ENCODE peak calls at places on chromosomes 13 and 19, in eight cellular contexts. S is A549; M is coronary artery; F is heart left ventricle; Z is PC-9; D is neural crest cell; E is CD4-positive, alpha-beta T cell; T is astrocyte. K is an unnamed sample.

GRCh38 chr19:17948474-17948966 is 15.7 kb downstream of the CCDC124 start:
- DNase-seq in S (no peak), M (no peak), F (no peak), Z (no peak), D (no peak), E (no peak), T (no peak), K (peak)

GRCh38 chr13:49620170-49620621 is 8.1 kb upstream of the ARL11 start:
- DNase-seq in S (no peak), M (no peak), F (no peak), Z (no peak), D (no peak), E (no peak), T (no peak), K (no peak)

GRCh38 chr19:21586341-21587116 is 81.1 kb downstream of the ZNF429 start:
- DNase-seq in S (no peak), M (no peak), F (peak), Z (no peak), D (peak), E (peak), T (no peak), K (peak)

GRCh38 chr19:18379803-18380747 is 5.9 kb upstream of the GDF15 start:
- DNase-seq in S (peak), M (no peak), F (peak), Z (peak), D (no peak), E (no peak), T (peak), K (no peak)

GRCh38 chr19:41226053-41226873 is 7.2 kb downstream of the AXL start:
- DNase-seq in S (peak), M (peak), F (peak), Z (peak), D (peak), E (peak), T (peak), K (peak)

GRCh38 chr13:30033681-30034447 is 183.4 kb upstream of the UBL3 start:
- DNase-seq in S (peak), M (no peak), F (no peak), Z (peak), D (no peak), E (no peak), T (peak), K (no peak)

GRCh38 chr13:26168276-26168814 is 53.8 kb downstream of the RNF6 start:
- DNase-seq in S (no peak), M (no peak), F (no peak), Z (no peak), D (no peak), E (no peak), T (no peak), K (no peak)

GRCh38 chr19:45087531-45087930 is 5.4 kb upstream of the PPP1R37 start:
- DNase-seq in S (no peak), M (no peak), F (no peak), Z (no peak), D (no peak), E (no peak), T (no peak), K (no peak)

GRCh38 chr13:30943881-30944280 is 11.4 kb downstream of the TEX26 start:
- DNase-seq in S (no peak), M (no peak), F (no peak), Z (no peak), D (no peak), E (no peak), T (no peak), K (no peak)

GRCh38 chr19:41847351-41848105 is 2.7 kb downstream of the DMRTC2 start:
- DNase-seq in S (no peak), M (no peak), F (no peak), Z (no peak), D (no peak), E (no peak), T (no peak), K (no peak)

GRCh38 chr19:53982056-53982455 is 9.4 kb upstream of the CACNG6 start:
- DNase-seq in S (no peak), M (no peak), F (no peak), Z (no peak), D (no peak), E (no peak), T (no peak), K (no peak)

GRCh38 chr13:44068737-44069136 is 189.0 kb downstream of the LACC1 start:
- DNase-seq in S (peak), M (no peak), F (no peak), Z (peak), D (no peak), E (no peak), T (peak), K (no peak)

GRCh38 chr19:18020212-18021067 is 12.5 kb downstream of the ARRDC2 start:
- DNase-seq in S (no peak), M (peak), F (peak), Z (no peak), D (no peak), E (no peak), T (peak), K (no peak)

GRCh38 chr13:100597253-100597652 is 8.7 kb upstream of the GGACT start:
- DNase-seq in S (no peak), M (no peak), F (no peak), Z (peak), D (no peak), E (no peak), T (peak), K (no peak)

GRCh38 chr13:36059366-36059765 is 71.8 kb downstream of the DCLK1 start:
- DNase-seq in S (no peak), M (no peak), F (no peak), Z (no peak), D (no peak), E (no peak), T (no peak), K (no peak)

GRCh38 chr13:99295488-99296252 is 11.5 kb downstream of the GPR183 start:
- DNase-seq in S (no peak), M (no peak), F (no peak), Z (no peak), D (no peak), E (no peak), T (no peak), K (no peak)

DNA sequence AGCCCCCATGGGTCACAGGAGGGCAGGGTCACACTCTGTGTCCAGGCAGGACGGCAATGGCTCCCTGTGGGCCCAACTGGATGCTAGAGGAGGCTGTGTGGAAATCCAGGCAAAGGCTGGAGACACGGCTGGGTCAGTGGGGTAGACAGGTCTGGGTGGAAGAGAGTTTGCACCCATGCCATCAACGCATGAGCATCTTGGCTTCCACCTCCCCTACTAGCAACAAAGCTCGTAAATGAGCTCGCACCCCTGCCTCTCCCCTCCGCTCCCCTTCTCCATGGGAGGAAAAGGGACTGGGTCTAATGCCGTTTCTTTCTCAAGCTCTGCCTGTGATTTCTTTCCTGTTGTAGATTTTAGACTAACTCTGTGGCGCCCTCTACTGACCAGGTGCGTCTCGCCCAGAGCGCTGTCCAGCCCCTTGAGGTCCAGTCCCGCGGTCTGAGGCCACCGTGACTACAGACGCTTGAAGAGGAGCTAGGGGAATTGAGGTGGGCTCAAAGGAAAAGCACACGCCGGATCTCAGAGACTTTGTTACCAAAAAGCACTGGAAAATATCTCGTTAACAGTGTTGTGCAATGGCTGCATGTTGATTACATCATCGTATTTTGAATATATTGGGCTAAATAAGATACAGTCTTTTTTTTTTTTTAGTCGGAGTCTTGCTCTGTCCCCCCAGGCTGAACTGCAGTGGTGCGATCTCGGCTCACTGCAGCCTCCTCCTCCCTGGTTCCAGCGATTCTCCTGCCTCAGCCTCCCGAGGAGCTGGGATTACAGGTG is 50.7 kb upstream of the USP29 start:
- DNase-seq in S (no peak), M (no peak), F (no peak), Z (no peak), D (no peak), E (no peak), T (no peak), K (peak)
- TF ChIP-seq CTCF in S (no peak), M (no peak), F (peak), Z (peak), D (no peak), E (no peak), T (no peak), K (peak)

DNA sequence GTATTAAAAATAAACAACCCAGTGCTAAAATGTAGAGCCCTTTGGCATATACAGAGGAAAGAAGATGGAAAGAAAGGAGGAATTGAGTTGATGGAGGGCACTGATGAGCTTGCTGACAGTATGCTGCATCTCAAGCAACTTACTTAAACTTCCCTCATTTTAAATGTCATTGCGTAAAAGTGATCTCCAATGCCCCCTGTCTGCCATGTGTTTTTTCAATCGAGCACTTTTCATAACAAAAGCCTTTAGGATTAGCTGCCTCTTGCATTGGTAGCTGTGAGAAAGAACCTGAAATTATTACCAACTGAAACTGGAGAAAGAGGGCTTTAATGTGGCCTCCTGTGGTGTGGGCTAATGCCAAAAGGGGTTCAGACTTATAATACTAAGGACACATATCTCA is 541.6 kb downstream of the SUCLA2 start:
- DNase-seq in S (no peak), M (no peak), F (no peak), Z (no peak), D (no peak), E (no peak), T (no peak), K (no peak)
- TF ChIP-seq CTCF in S (no peak), M (no peak), F (no peak), Z (no peak), D (peak), E (no peak), T (peak), K (no peak)

GRCh38 chr13:47588676-47589075 is 412.4 kb downstream of the SUCLA2 start:
- DNase-seq in S (no peak), M (no peak), F (no peak), Z (no peak), D (no peak), E (no peak), T (no peak), K (no peak)
- TF ChIP-seq CTCF in S (no peak), M (no peak), F (no peak), Z (peak), D (no peak), E (no peak), T (no peak), K (peak)

DNA sequence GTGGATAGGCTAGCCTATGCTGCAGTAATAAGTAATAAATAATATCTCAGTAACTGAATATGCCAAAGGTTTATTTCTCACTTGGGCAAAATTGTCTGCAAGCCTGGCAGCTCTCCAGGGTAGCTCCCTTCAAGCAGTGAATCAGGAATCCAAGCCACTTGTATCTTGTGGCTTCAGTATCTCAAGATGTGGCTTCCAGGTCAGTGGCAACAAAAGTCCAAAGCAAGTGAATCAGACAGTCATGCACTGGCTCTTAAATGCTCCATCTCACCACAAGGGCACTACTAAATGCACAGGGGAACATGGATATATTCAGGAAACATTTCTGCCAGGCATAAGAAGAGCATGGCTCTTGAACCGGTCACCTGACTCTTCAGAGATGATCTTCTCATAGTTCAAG is 126.3 kb downstream of the KCTD12 start:
- DNase-seq in S (no peak), M (no peak), F (no peak), Z (no peak), D (no peak), E (no peak), T (peak), K (no peak)
- TF ChIP-seq CTCF in S (no peak), M (no peak), F (no peak), Z (no peak), D (no peak), E (no peak), T (no peak), K (no peak)

DNA sequence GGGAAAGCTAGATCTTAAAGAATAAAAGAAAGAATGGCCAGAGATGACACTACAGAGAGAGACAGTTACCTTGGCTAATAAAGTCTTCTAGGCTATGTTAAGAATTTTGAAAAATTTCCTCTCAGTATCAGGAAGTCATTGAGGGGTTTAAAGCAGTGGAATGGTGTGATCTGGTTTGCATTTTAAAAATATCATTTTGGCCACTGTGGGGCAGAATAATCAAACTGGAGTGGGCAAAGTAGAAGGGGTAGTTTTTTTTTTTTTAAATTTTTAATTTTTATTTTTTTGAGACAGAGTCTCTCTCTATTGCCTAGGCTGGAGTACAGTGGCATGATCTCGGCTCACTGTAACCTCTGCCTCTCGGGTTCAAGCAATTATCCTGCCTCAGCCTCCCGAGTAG is 4.4 kb upstream of the CNMD start:
- DNase-seq in S (no peak), M (no peak), F (no peak), Z (no peak), D (no peak), E (no peak), T (no peak), K (no peak)
- TF ChIP-seq CTCF in S (no peak), M (no peak), F (no peak), Z (peak), D (peak), E (no peak), T (no peak), K (no peak)

DNA sequence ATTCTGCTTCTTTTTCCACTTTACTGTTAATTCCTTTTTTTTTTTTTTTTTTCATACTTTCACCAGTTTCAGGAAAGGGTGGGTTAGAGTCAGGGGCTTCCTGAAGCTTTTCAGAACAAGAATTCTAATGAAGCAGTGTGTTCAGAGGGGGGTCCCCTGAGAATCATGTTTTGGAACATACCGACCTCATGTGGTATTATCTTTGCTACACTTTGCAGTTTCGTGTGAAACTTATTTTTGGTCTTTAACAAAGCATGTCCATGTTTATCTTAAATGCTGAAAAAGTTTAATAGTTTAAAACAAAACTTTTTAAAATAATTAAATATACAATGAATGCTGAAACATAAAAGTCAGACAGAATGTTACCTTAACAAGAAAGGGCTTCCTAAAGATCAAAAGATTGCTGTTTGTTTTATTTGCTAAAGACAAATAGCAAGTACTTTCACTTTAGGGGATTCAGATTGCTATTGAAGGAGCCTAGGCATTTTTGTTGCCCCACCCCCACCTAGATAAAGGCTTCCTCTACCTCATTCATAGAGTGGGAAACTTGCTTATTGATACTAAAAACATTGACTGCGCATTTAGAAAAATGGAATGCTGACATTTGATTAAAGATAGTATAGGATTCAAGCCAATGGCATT is 21.1 kb upstream of the POMP start:
- DNase-seq in S (no peak), M (no peak), F (no peak), Z (no peak), D (no peak), E (no peak), T (no peak), K (no peak)
- TF ChIP-seq CTCF in S (no peak), M (no peak), F (no peak), Z (no peak), D (no peak), E (no peak), T (no peak), K (no peak)

GRCh38 chr19:50313812-50314536 is 15.2 kb downstream of the KCNC3 start:
- DNase-seq in S (no peak), M (no peak), F (no peak), Z (peak), D (no peak), E (no peak), T (no peak), K (no peak)
- TF ChIP-seq CTCF in S (no peak), M (no peak), F (no peak), Z (no peak), D (no peak), E (no peak), T (no peak), K (no peak)

GRCh38 chr19:33133438-33134031 is 1.6 kb downstream of the WDR88 start:
- DNase-seq in S (peak), M (no peak), F (no peak), Z (no peak), D (no peak), E (no peak), T (no peak), K (no peak)
- TF ChIP-seq CTCF in S (no peak), M (no peak), F (no peak), Z (no peak), D (no peak), E (no peak), T (no peak), K (no peak)